ENCODE peak calls at places on chromosomes 2 and 18, in four cellular contexts. N, X, E and D are unnamed samples.

GRCh38 chr2:240818543-240819403 is 1.2 kb downstream of the KIF1A start:
- DNase-seq in N (no peak), X (no peak), E (peak), D (peak)

GRCh38 chr2:236180831-236181453 is 12.8 kb upstream of the GBX2 start:
- DNase-seq in N (no peak), X (peak), E (no peak), D (no peak)

GRCh38 chr18:59783138-59783537 is 85.9 kb upstream of the CCBE1 start:
- DNase-seq in N (no peak), X (peak), E (no peak), D (no peak)

GRCh38 chr18:76697441-76697901 is 124.9 kb upstream of the ZNF236 start:
- DNase-seq in N (no peak), X (peak), E (no peak), D (no peak)

GRCh38 chr2:241519669-241520068 is 11.3 kb upstream of the STK25 start:
- DNase-seq in N (no peak), X (no peak), E (no peak), D (no peak)

GRCh38 chr2:204265701-204266310 is 279.5 kb upstream of the PARD3B start:
- DNase-seq in N (no peak), X (no peak), E (no peak), D (no peak)

GRCh38 chr18:7711495-7711894 is 144.4 kb downstream of the PTPRM start:
- DNase-seq in N (no peak), X (no peak), E (no peak), D (no peak)

GRCh38 chr2:22450831-22451230 is 934.1 kb upstream of the KLHL29 start:
- DNase-seq in N (no peak), X (no peak), E (no peak), D (no peak)

GRCh38 chr2:8680931-8681760 is 710 bp upstream of the ID2 start:
- DNase-seq in N (peak), X (peak), E (peak), D (no peak)

GRCh38 chr2:237721828-237722227 is 76.8 kb upstream of the RBM44 start:
- DNase-seq in N (no peak), X (no peak), E (peak), D (peak)

GRCh38 chr2:240162531-240162930 is 22.1 kb upstream of the OTOS start:
- DNase-seq in N (no peak), X (no peak), E (no peak), D (no peak)

GRCh38 chr18:22432672-22433137 is 15.0 kb upstream of the CTAGE1 start:
- DNase-seq in N (no peak), X (peak), E (no peak), D (no peak)

GRCh38 chr2:126399001-126399400 is 257.0 kb upstream of the GYPC start:
- DNase-seq in N (peak), X (no peak), E (peak), D (no peak)

GRCh38 chr18:48036191-48036590 is 105.7 kb upstream of the SMAD2 start:
- DNase-seq in N (no peak), X (no peak), E (no peak), D (no peak)

GRCh38 chr2:98664323-98664722 is 55.9 kb downstream of the UNC50 start:
- DNase-seq in N (peak), X (no peak), E (no peak), D (no peak)

GRCh38 chr2:39216495-39217191 is 27.1 kb downstream of the CDKL4 start:
- DNase-seq in N (peak), X (no peak), E (peak), D (no peak)

GRCh38 chr2:229674830-229675530 is 39.4 kb downstream of the DNER start:
- DNase-seq in N (no peak), X (no peak), E (no peak), D (peak)

GRCh38 chr2:232668805-232669444 is 28.2 kb upstream of the GIGYF2 start:
- DNase-seq in N (no peak), X (no peak), E (no peak), D (no peak)

GRCh38 chr2:146850746-146851145 is 994.1 kb upstream of the ACVR2A start:
- DNase-seq in N (no peak), X (no peak), E (no peak), D (no peak)

GRCh38 chr2:71583876-71584275 is 130.5 kb downstream of the DYSF start:
- DNase-seq in N (no peak), X (no peak), E (no peak), D (no peak)

GRCh38 chr2:229910832-229911412 is 10.9 kb downstream of the TRIP12 start:
- DNase-seq in N (peak), X (no peak), E (no peak), D (no peak)

GRCh38 chr18:73261243-73261642 is 393.5 kb upstream of the NETO1 start:
- DNase-seq in N (no peak), X (no peak), E (no peak), D (no peak)

GRCh38 chr2:217942731-217943335 is 60.0 kb downstream of the TNS1 start:
- DNase-seq in N (no peak), X (no peak), E (no peak), D (no peak)